ENCODE peak calls at places on chromosome 7, in eight cellular contexts. One of them, this sample, is unnamed.

GRCh38 chr7:11192506-11192905 is 218.8 kb downstream of the PHF14 start:
- DNase-seq in GM19239: no peak
- DNase-seq in NCI-H1436 treated with DMSO at 0.1 percent for 48 hours: no peak
- DNase-seq in T-helper 2 cell: no peak
- DNase-seq in IMR-90: peak
- DNase-seq in myocyte: peak
- DNase-seq in skeletal muscle cell: peak
- DNase-seq in HL-60: no peak
- DNase-seq in this sample: no peak

GRCh38 chr7:7212612-7213011 is 30.3 kb downstream of the C1GALT1 start:
- DNase-seq in GM19239: no peak
- DNase-seq in NCI-H1436 treated with DMSO at 0.1 percent for 48 hours: no peak
- DNase-seq in T-helper 2 cell: no peak
- DNase-seq in IMR-90: no peak
- DNase-seq in myocyte: no peak
- DNase-seq in skeletal muscle cell: no peak
- DNase-seq in HL-60: no peak
- DNase-seq in this sample: no peak

GRCh38 chr7:7249814-7250213 is 67.5 kb downstream of the C1GALT1 start:
- DNase-seq in GM19239: no peak
- DNase-seq in NCI-H1436 treated with DMSO at 0.1 percent for 48 hours: no peak
- DNase-seq in T-helper 2 cell: no peak
- DNase-seq in IMR-90: no peak
- DNase-seq in myocyte: no peak
- DNase-seq in skeletal muscle cell: no peak
- DNase-seq in HL-60: no peak
- DNase-seq in this sample: no peak

GRCh38 chr7:24573008-24573553 is at the start of gene PALS2:
- DNase-seq in GM19239: peak
- DNase-seq in NCI-H1436 treated with DMSO at 0.1 percent for 48 hours: no peak
- DNase-seq in T-helper 2 cell: peak
- DNase-seq in IMR-90: peak
- DNase-seq in myocyte: peak
- DNase-seq in skeletal muscle cell: no peak
- DNase-seq in HL-60: peak
- DNase-seq in this sample: no peak

GRCh38 chr7:46494026-46494425 is 573.0 kb upstream of the IGFBP3 start:
- DNase-seq in GM19239: no peak
- DNase-seq in NCI-H1436 treated with DMSO at 0.1 percent for 48 hours: no peak
- DNase-seq in T-helper 2 cell: no peak
- DNase-seq in IMR-90: peak
- DNase-seq in myocyte: peak
- DNase-seq in skeletal muscle cell: peak
- DNase-seq in HL-60: no peak
- DNase-seq in this sample: no peak

GRCh38 chr7:118918556-118918955 is 694.1 kb downstream of the ANKRD7 start:
- DNase-seq in GM19239: no peak
- DNase-seq in NCI-H1436 treated with DMSO at 0.1 percent for 48 hours: no peak
- DNase-seq in T-helper 2 cell: no peak
- DNase-seq in IMR-90: peak
- DNase-seq in myocyte: no peak
- DNase-seq in skeletal muscle cell: no peak
- DNase-seq in HL-60: no peak
- DNase-seq in this sample: peak

GRCh38 chr7:153628825-153629224 is 423.4 kb upstream of the DPP6 start:
- DNase-seq in GM19239: no peak
- DNase-seq in NCI-H1436 treated with DMSO at 0.1 percent for 48 hours: no peak
- DNase-seq in T-helper 2 cell: no peak
- DNase-seq in IMR-90: no peak
- DNase-seq in myocyte: no peak
- DNase-seq in skeletal muscle cell: no peak
- DNase-seq in HL-60: no peak
- DNase-seq in this sample: no peak

GRCh38 chr7:79403451-79403850 is 50.0 kb downstream of the MAGI2 start:
- DNase-seq in GM19239: no peak
- DNase-seq in NCI-H1436 treated with DMSO at 0.1 percent for 48 hours: no peak
- DNase-seq in T-helper 2 cell: no peak
- DNase-seq in IMR-90: peak
- DNase-seq in myocyte: peak
- DNase-seq in skeletal muscle cell: no peak
- DNase-seq in HL-60: no peak
- DNase-seq in this sample: no peak

GRCh38 chr7:100366411-100367250 is 6.7 kb upstream of the PILRA start:
- DNase-seq in GM19239: no peak
- DNase-seq in NCI-H1436 treated with DMSO at 0.1 percent for 48 hours: no peak
- DNase-seq in T-helper 2 cell: no peak
- DNase-seq in IMR-90: no peak
- DNase-seq in myocyte: no peak
- DNase-seq in skeletal muscle cell: no peak
- DNase-seq in HL-60: peak
- DNase-seq in this sample: no peak

GRCh38 chr7:111872411-111872810 is 310.1 kb upstream of the IMMP2L start:
- DNase-seq in GM19239: no peak
- DNase-seq in NCI-H1436 treated with DMSO at 0.1 percent for 48 hours: no peak
- DNase-seq in T-helper 2 cell: no peak
- DNase-seq in IMR-90: no peak
- DNase-seq in myocyte: no peak
- DNase-seq in skeletal muscle cell: no peak
- DNase-seq in HL-60: no peak
- DNase-seq in this sample: no peak

GRCh38 chr7:55778631-55779030 is 83.9 kb downstream of the SEPTIN14 start:
- DNase-seq in GM19239: no peak
- DNase-seq in NCI-H1436 treated with DMSO at 0.1 percent for 48 hours: no peak
- DNase-seq in T-helper 2 cell: no peak
- DNase-seq in IMR-90: no peak
- DNase-seq in myocyte: no peak
- DNase-seq in skeletal muscle cell: no peak
- DNase-seq in HL-60: no peak
- DNase-seq in this sample: no peak

GRCh38 chr7:27185013-27185707 is at the start of gene HOXA11:
- DNase-seq in GM19239: no peak
- DNase-seq in NCI-H1436 treated with DMSO at 0.1 percent for 48 hours: no peak
- DNase-seq in T-helper 2 cell: no peak
- DNase-seq in IMR-90: peak
- DNase-seq in myocyte: no peak
- DNase-seq in skeletal muscle cell: peak
- DNase-seq in HL-60: peak
- DNase-seq in this sample: no peak

GRCh38 chr7:143002106-143002505 is 24.8 kb downstream of the OR9A2 start:
- DNase-seq in GM19239: no peak
- DNase-seq in NCI-H1436 treated with DMSO at 0.1 percent for 48 hours: no peak
- DNase-seq in T-helper 2 cell: peak
- DNase-seq in IMR-90: no peak
- DNase-seq in myocyte: peak
- DNase-seq in skeletal muscle cell: no peak
- DNase-seq in HL-60: peak
- DNase-seq in this sample: no peak